ENCODE peak calls at places on chromosomes 11 and 22, in seven cellular contexts. P is activated naive CD8-positive, alpha-beta T cell treated with anti-CD3 and anti-CD28 coated beads, Interleukin-2, amount 50 U/mL, for 24 hours; W is activated gamma-delta T cell; S is heart right ventricle; F is T1000; E is skeletal muscle cell; N is kidney epithelial cell. M is an unnamed sample.

GRCh38 chr11:111307472-111308108 is 9.2 kb downstream of the POU2AF3 start:
- DNase-seq in E (no peak), N (no peak), W (no peak), F (no peak), S (no peak), P (no peak), M (no peak)

GRCh38 chr11:106880121-106880520 is 138.2 kb downstream of the GUCY1A2 start:
- DNase-seq in P (no peak), W (no peak), F (no peak), S (no peak), E (no peak), N (no peak), M (no peak)

GRCh38 chr11:119229736-119230135 is 23.6 kb downstream of the CBL start:
- DNase-seq in F (no peak), P (no peak), E (no peak), N (no peak), S (no peak), W (no peak), M (no peak)

GRCh38 chr11:58573451-58574104 is 2.1 kb downstream of the LPXN start:
- DNase-seq in P (peak), E (peak), W (no peak), S (no peak), F (no peak), N (no peak), M (peak)

GRCh38 chr11:2771758-2772466 is 72.1 kb upstream of the KCNQ1OT1 start:
- DNase-seq in S (no peak), E (no peak), P (peak), N (no peak), W (no peak), F (no peak), M (peak)

GRCh38 chr11:116990061-116990473 is 108.2 kb downstream of the SIK3 start:
- DNase-seq in E (peak), S (no peak), W (no peak), N (no peak), P (no peak), F (no peak), M (no peak)

GRCh38 chr11:13963169-13963948 is 836 bp downstream of the SPON1 start:
- DNase-seq in N (no peak), P (peak), S (peak), F (no peak), E (no peak), W (no peak), M (no peak)

GRCh38 chr22:34324763-34325162 is 404.5 kb upstream of the LARGE1 start:
- DNase-seq in E (no peak), N (no peak), S (peak), W (no peak), P (no peak), F (no peak), M (no peak)

GRCh38 chr22:39115570-39115969 is 18.5 kb downstream of the APOBEC3H start:
- DNase-seq in W (no peak), P (no peak), F (no peak), N (no peak), E (no peak), S (no peak), M (no peak)

GRCh38 chr22:23109441-23109978 is 32.3 kb downstream of the RSPH14 start:
- DNase-seq in W (no peak), F (no peak), S (no peak), E (no peak), N (no peak), P (no peak), M (no peak)

GRCh38 chr22:42301072-42301741 is 30.8 kb upstream of the TCF20 start:
- DNase-seq in S (no peak), P (no peak), E (no peak), N (no peak), F (no peak), W (no peak), M (no peak)

GRCh38 chr11:35170503-35170902 is 31.5 kb downstream of the CD44 start:
- DNase-seq in S (no peak), F (no peak), E (no peak), P (no peak), N (no peak), W (no peak), M (no peak)

GRCh38 chr22:50199836-50200332 is 927 bp upstream of the SELENOO start:
- DNase-seq in E (no peak), P (peak), S (no peak), W (no peak), F (no peak), N (no peak), M (no peak)

GRCh38 chr11:114137054-114137453 is 77.5 kb downstream of the ZBTB16 start:
- DNase-seq in N (no peak), W (no peak), F (no peak), P (no peak), S (no peak), E (no peak), M (no peak)

GRCh38 chr11:118054712-118055640 is 21.9 kb upstream of the TMPRSS4 start:
- DNase-seq in F (no peak), W (no peak), S (no peak), P (no peak), N (no peak), E (no peak), M (no peak)

GRCh38 chr22:28332410-28332809 is 347.2 kb downstream of the TTC28 start:
- DNase-seq in P (no peak), S (no peak), F (no peak), W (no peak), N (no peak), E (peak), M (no peak)

GRCh38 chr22:30361916-30362631 is 5.3 kb downstream of the CCDC157 start:
- DNase-seq in W (no peak), E (no peak), S (no peak), F (no peak), P (no peak), N (no peak), M (no peak)

GRCh38 chr11:77081976-77082836 is 15.4 kb downstream of the CAPN5 start:
- DNase-seq in S (no peak), W (no peak), E (no peak), N (no peak), P (no peak), F (no peak), M (peak)

GRCh38 chr22:36838119-36839030 is 21.5 kb upstream of the PVALB start:
- DNase-seq in P (no peak), W (no peak), S (no peak), F (no peak), E (no peak), N (no peak), M (no peak)

GRCh38 chr22:41596776-41597634 is 7.4 kb upstream of the PMM1 start:
- DNase-seq in F (peak), W (no peak), S (peak), E (no peak), P (peak), N (no peak), M (peak)

GRCh38 chr11:82722236-82722635 is 11.4 kb downstream of the FAM181B start:
- DNase-seq in F (no peak), N (no peak), P (no peak), W (no peak), S (no peak), E (no peak), M (no peak)

GRCh38 chr22:30890689-30891442 is 77.7 kb downstream of the MORC2 start:
- DNase-seq in S (no peak), W (no peak), P (peak), E (no peak), N (no peak), F (no peak), M (peak)

GRCh38 chr11:128488471-128488870 is 98.9 kb downstream of the ETS1 start:
- DNase-seq in N (no peak), F (no peak), P (no peak), E (peak), W (no peak), S (no peak), M (no peak)

GRCh38 chr11:76228122-76229000 is 22.1 kb upstream of the WNT11 start:
- DNase-seq in W (no peak), N (no peak), S (no peak), E (no peak), P (no peak), F (no peak), M (peak)

GRCh38 chr11:42066113-42066512 is 606.7 kb upstream of the LRRC4C start:
- DNase-seq in P (no peak), F (peak), N (no peak), E (no peak), S (no peak), W (no peak), M (peak)

GRCh38 chr11:117145393-117145761 is 1.3 kb downstream of the PAFAH1B2 start:
- DNase-seq in N (no peak), S (no peak), P (no peak), F (no peak), E (no peak), W (no peak), M (no peak)

GRCh38 chr22:49752598-49753091 is 75.0 kb downstream of the BRD1 start:
- DNase-seq in P (no peak), W (no peak), E (no peak), F (no peak), N (no peak), S (no peak), M (peak)

GRCh38 chr11:44269369-44270351 is 40.3 kb downstream of the ALX4 start:
- DNase-seq in N (no peak), S (no peak), F (no peak), E (no peak), W (no peak), P (no peak), M (no peak)

GRCh38 chr11:100546714-100547113 is 140.4 kb upstream of the ARHGAP42 start:
- DNase-seq in F (no peak), N (peak), S (no peak), W (no peak), P (no peak), E (peak), M (no peak)

GRCh38 chr22:40553014-40553579 is 83.4 kb downstream of the MRTFA start:
- DNase-seq in S (no peak), N (no peak), F (no peak), P (no peak), E (no peak), W (no peak), M (no peak)

GRCh38 chr11:116412118-116412889 is 360.5 kb downstream of the BUD13 start:
- DNase-seq in P (no peak), S (no peak), N (peak), E (no peak), W (no peak), F (no peak), M (no peak)

GRCh38 chr11:107590460-107591097 is 368 bp upstream of the ELMOD1 start:
- DNase-seq in W (no peak), E (no peak), F (no peak), N (no peak), P (no peak), S (no peak), M (peak)

GRCh38 chr11:128549256-128549944 is 38.0 kb downstream of the ETS1 start:
- DNase-seq in P (no peak), W (no peak), E (peak), N (no peak), F (no peak), S (peak), M (peak)

GRCh38 chr11:125315088-125315740 is 150.7 kb downstream of the PKNOX2 start:
- DNase-seq in P (no peak), N (no peak), E (peak), W (no peak), S (peak), F (no peak), M (no peak)

GRCh38 chr11:117045196-117045595 is 53.0 kb downstream of the SIK3 start:
- DNase-seq in S (no peak), P (no peak), N (peak), E (peak), W (no peak), F (no peak), M (no peak)

GRCh38 chr11:75281469-75282095 is 41.0 kb downstream of the TPBGL start:
- DNase-seq in W (no peak), S (no peak), F (no peak), N (no peak), E (no peak), P (no peak), M (no peak)

M was measured in left lung.